ENCODE peak calls at places on chromosome 20, in five cellular contexts. One of them, this sample, is unnamed. For H3K27me3, the result is how much of the 10 kb centered on the place peaks cover.

GRCh38 chr20:4637081-4637797 is 84.5 kb upstream of the PRND start:
- DNase-seq in tibial nerve: no peak
- DNase-seq in IMR-90: peak
- DNase-seq in GM12878: no peak
- DNase-seq in right lobe of liver: no peak
- DNase-seq in this sample: no peak

GRCh38 chr20:35663813-35664543 is 722 bp downstream of the CPNE1 start:
- DNase-seq in tibial nerve: no peak
- DNase-seq in GM12878: no peak
- DNase-seq in right lobe of liver: peak
- DNase-seq in IMR-90: peak
- DNase-seq in this sample: no peak

GRCh38 chr20:46835418-46835817 is 59.2 kb upstream of the EYA2 start:
- DNase-seq in IMR-90: peak
- DNase-seq in tibial nerve: no peak
- DNase-seq in right lobe of liver: no peak
- DNase-seq in GM12878: no peak
- DNase-seq in this sample: no peak

GRCh38 chr20:47818996-47819609 is 33.8 kb upstream of the SULF2 start:
- DNase-seq in right lobe of liver: no peak
- DNase-seq in GM12878: no peak
- DNase-seq in IMR-90: no peak
- DNase-seq in tibial nerve: no peak
- DNase-seq in this sample: no peak

GRCh38 chr20:57464642-57465211 is 60.2 kb downstream of the CTCFL start:
- DNase-seq in GM12878: no peak
- DNase-seq in right lobe of liver: peak
- DNase-seq in IMR-90: no peak
- DNase-seq in tibial nerve: no peak
- DNase-seq in this sample: no peak

GRCh38 chr20:9160760-9161159 is 91.9 kb downstream of the PLCB4 start:
- DNase-seq in tibial nerve: no peak
- DNase-seq in right lobe of liver: no peak
- DNase-seq in IMR-90: no peak
- DNase-seq in GM12878: no peak
- DNase-seq in this sample: no peak

GRCh38 chr20:41482647-41483552 is 116.3 kb upstream of the EMILIN3 start:
- DNase-seq in GM12878: no peak
- DNase-seq in right lobe of liver: no peak
- DNase-seq in tibial nerve: no peak
- DNase-seq in IMR-90: peak
- DNase-seq in this sample: peak

GRCh38 chr20:46158476-46158987 is 40.4 kb downstream of the CD40 start:
- DNase-seq in IMR-90: no peak
- DNase-seq in tibial nerve: no peak
- DNase-seq in GM12878: no peak
- DNase-seq in right lobe of liver: no peak
- DNase-seq in this sample: no peak

GRCh38 chr20:5067877-5068276 is 51.9 kb downstream of the PCNA start:
- DNase-seq in right lobe of liver: no peak
- DNase-seq in GM12878: no peak
- DNase-seq in IMR-90: no peak
- DNase-seq in tibial nerve: no peak
- DNase-seq in this sample: no peak

GRCh38 chr20:6407163-6407562 is 284.3 kb upstream of the FERMT1 start:
- DNase-seq in tibial nerve: no peak
- DNase-seq in IMR-90: peak
- DNase-seq in right lobe of liver: no peak
- DNase-seq in GM12878: no peak
- DNase-seq in this sample: no peak

GRCh38 chr20:25361287-25361683 is 29.4 kb downstream of the ABHD12 start:
- DNase-seq in GM12878: no peak
- DNase-seq in IMR-90: peak
- DNase-seq in tibial nerve: no peak
- DNase-seq in right lobe of liver: no peak
- DNase-seq in this sample: no peak

GRCh38 chr20:1015181-1015580 is 13.1 kb upstream of the RSPO4 start:
- DNase-seq in IMR-90: no peak
- DNase-seq in GM12878: no peak
- DNase-seq in tibial nerve: no peak
- DNase-seq in right lobe of liver: no peak
- DNase-seq in this sample: no peak

GRCh38 chr20:39263076-39263475 is 300.9 kb downstream of the DHX35 start:
- DNase-seq in tibial nerve: no peak
- DNase-seq in GM12878: no peak
- DNase-seq in IMR-90: peak
- DNase-seq in right lobe of liver: no peak
- DNase-seq in this sample: no peak

GRCh38 chr20:14992961-14993360 is 655.5 kb upstream of the FLRT3 start:
- DNase-seq in GM12878: no peak
- DNase-seq in tibial nerve: no peak
- DNase-seq in IMR-90: no peak
- DNase-seq in right lobe of liver: no peak
- DNase-seq in this sample: peak

GRCh38 chr20:45336530-45337366 is 11.5 kb downstream of the SDC4 start:
- DNase-seq in right lobe of liver: peak
- DNase-seq in tibial nerve: no peak
- DNase-seq in IMR-90: peak
- DNase-seq in GM12878: no peak
- DNase-seq in this sample: peak

DNA sequence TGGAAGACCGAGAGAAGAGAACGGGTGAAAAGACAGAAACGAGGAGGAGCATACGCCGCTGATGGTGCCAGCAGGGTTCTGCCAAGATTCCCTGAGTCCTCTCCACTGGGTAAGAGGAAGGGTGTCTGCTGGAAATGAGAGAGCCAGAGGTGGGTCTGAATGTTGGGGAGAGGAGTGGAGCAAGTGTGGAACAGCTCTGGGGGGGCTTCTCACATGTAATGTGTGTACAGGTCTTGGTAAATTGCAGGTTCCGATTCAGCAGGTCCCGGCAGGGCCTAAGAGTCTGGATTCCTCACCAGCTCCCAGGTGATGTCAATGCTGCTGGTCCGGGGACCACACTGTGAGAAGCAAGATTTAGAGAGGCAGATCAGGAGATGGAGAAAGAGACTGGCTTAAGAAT is 1.5 kb upstream of the EBF4 start:
- DNase-seq in IMR-90: no peak
- DNase-seq in GM12878: no peak
- DNase-seq in tibial nerve: no peak
- DNase-seq in right lobe of liver: no peak
- DNase-seq in this sample: no peak
- H3K27me3 ChIP-seq in IMR-90: half or more
- H3K27me3 ChIP-seq in GM12878: under half
- H3K27me3 ChIP-seq in tibial nerve: under half
- H3K27me3 ChIP-seq in right lobe of liver: under half
- H3K27me3 ChIP-seq in this sample: under half

GRCh38 chr20:53576586-53577318 is 16.9 kb downstream of the ZNF217 start:
- DNase-seq in IMR-90: no peak
- DNase-seq in tibial nerve: no peak
- DNase-seq in right lobe of liver: no peak
- DNase-seq in GM12878: no peak
- DNase-seq in this sample: no peak

GRCh38 chr20:53579266-53579580 is 14.4 kb downstream of the ZNF217 start:
- DNase-seq in GM12878: no peak
- DNase-seq in tibial nerve: no peak
- DNase-seq in IMR-90: no peak
- DNase-seq in right lobe of liver: no peak
- DNase-seq in this sample: no peak

GRCh38 chr20:53580376-53581111 is 13.1 kb downstream of the ZNF217 start:
- DNase-seq in IMR-90: no peak
- DNase-seq in tibial nerve: no peak
- DNase-seq in right lobe of liver: no peak
- DNase-seq in GM12878: no peak
- DNase-seq in this sample: no peak

GRCh38 chr20:53579581-53580375 is 13.9 kb downstream of the ZNF217 start:
- DNase-seq in GM12878: no peak
- DNase-seq in tibial nerve: no peak
- DNase-seq in IMR-90: peak
- DNase-seq in right lobe of liver: no peak
- DNase-seq in this sample: no peak

DNA sequence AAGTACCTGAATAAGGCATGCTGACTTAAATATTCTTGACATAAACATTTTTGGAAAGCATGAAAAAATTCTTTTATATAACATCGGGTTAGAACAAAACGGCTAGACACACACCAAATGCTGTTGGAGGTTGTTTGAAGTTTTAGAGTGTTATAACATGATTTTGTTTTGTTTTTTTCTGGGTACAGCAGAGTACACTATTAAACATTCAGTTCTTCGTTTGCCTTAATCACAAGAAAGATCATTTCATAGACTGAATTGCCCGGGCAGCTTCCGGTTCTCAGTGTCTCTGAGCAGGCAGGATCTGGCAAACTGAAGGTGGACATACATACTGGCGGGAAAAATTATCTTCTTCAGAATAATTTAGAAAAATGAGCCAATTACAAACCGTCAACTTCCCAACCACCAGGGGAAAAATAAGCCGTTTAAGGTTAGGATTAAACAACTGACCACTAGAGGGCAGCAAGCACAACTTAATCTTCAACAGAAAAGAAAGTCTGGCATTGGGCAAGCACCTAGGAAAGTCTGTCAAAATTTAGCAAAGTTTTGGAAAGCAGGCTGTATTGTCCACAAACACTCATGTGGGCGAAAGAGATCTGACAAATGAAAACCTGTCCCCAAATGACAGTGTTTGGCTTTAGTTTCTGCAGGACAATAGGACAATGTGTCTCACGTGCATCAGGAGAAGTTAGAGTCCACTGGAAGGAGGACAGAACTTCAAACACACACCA is 15.0 kb downstream of the ZNF217 start:
- DNase-seq in IMR-90: peak
- DNase-seq in tibial nerve: no peak
- DNase-seq in GM12878: peak
- DNase-seq in right lobe of liver: no peak
- DNase-seq in this sample: peak
- TF ChIP-seq CTCF in IMR-90: peak
- TF ChIP-seq CTCF in tibial nerve: peak
- TF ChIP-seq CTCF in GM12878: peak
- TF ChIP-seq CTCF in right lobe of liver: peak
- TF ChIP-seq CTCF in this sample: peak

GRCh38 chr20:23634985-23635767 is 2.6 kb downstream of the CST3 start:
- DNase-seq in right lobe of liver: peak
- DNase-seq in GM12878: no peak
- DNase-seq in IMR-90: no peak
- DNase-seq in tibial nerve: peak
- DNase-seq in this sample: no peak
- H3K4me3 ChIP-seq in right lobe of liver: no peak
- H3K4me3 ChIP-seq in GM12878: no peak
- H3K4me3 ChIP-seq in IMR-90: no peak
- H3K4me3 ChIP-seq in tibial nerve: peak
- H3K4me3 ChIP-seq in this sample: no peak

GRCh38 chr20:21513881-21514540 is at the start of gene NKX2-2:
- DNase-seq in tibial nerve: no peak
- DNase-seq in IMR-90: no peak
- DNase-seq in GM12878: no peak
- DNase-seq in right lobe of liver: no peak
- DNase-seq in this sample: no peak
- H3K27me3 ChIP-seq in tibial nerve: under half
- H3K27me3 ChIP-seq in IMR-90: half or more
- H3K27me3 ChIP-seq in GM12878: under half
- H3K27me3 ChIP-seq in right lobe of liver: under half
- H3K27me3 ChIP-seq in this sample: half or more

GRCh38 chr20:33918662-33919061 is 75.0 kb upstream of the RALY start:
- DNase-seq in tibial nerve: no peak
- DNase-seq in IMR-90: no peak
- DNase-seq in right lobe of liver: no peak
- DNase-seq in GM12878: no peak
- DNase-seq in this sample: no peak

GRCh38 chr20:33919653-33920052 is 74.1 kb upstream of the RALY start:
- DNase-seq in right lobe of liver: no peak
- DNase-seq in GM12878: no peak
- DNase-seq in tibial nerve: no peak
- DNase-seq in IMR-90: no peak
- DNase-seq in this sample: no peak

GRCh38 chr20:33917813-33918525 is 75.7 kb upstream of the RALY start:
- DNase-seq in IMR-90: no peak
- DNase-seq in right lobe of liver: no peak
- DNase-seq in GM12878: peak
- DNase-seq in tibial nerve: no peak
- DNase-seq in this sample: no peak

GRCh38 chr20:33914871-33915270 is 78.8 kb upstream of the RALY start:
- DNase-seq in right lobe of liver: no peak
- DNase-seq in GM12878: no peak
- DNase-seq in tibial nerve: no peak
- DNase-seq in IMR-90: peak
- DNase-seq in this sample: no peak

GRCh38 chr20:33915726-33916331 is 77.9 kb upstream of the RALY start:
- DNase-seq in GM12878: no peak
- DNase-seq in IMR-90: no peak
- DNase-seq in right lobe of liver: peak
- DNase-seq in tibial nerve: no peak
- DNase-seq in this sample: no peak
- TF ChIP-seq CTCF in GM12878: peak
- TF ChIP-seq CTCF in IMR-90: peak
- TF ChIP-seq CTCF in right lobe of liver: peak
- TF ChIP-seq CTCF in tibial nerve: peak
- TF ChIP-seq CTCF in this sample: peak

DNA sequence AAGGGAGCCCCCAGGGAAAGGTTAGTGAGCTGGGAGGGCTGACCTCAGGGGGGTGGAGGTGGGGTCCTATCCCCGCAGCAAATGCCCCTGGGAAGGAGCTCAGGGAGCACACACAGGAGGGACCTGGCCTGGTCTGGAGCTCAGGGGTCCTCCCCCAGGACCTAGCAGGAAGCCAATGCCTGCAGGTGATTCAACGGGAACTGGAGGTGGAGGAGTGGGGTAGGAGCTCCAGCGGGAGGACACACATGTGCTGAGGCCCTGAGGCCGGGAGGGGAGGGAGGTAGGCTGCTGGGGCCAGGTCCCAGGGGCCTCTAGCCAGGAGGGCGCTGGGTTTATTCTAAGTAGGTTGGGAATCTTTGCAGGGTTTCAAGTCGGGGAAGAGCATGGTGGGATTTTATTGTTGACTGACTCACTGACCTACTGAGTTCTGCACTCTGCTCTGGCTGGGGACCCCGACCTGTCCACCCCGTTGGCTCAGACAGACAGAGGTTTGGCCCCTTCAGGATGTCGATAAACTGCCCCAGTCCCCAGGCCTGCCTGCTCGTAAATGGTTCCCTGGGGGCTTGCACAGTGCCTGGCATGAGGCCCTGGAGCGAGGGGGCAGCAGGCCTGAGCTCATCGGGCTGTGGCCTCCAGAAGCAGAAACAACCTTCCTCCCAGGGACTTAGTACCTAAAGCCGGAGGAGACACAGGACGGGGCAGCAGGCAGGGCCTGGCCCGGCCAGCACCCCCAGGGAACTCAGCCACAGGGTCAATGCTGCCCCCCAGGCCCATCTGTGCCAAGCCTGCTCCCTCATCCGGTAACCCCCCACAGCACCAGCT is 62.3 kb downstream of the RIPOR3 start:
- DNase-seq in tibial nerve: no peak
- DNase-seq in IMR-90: no peak
- DNase-seq in GM12878: no peak
- DNase-seq in right lobe of liver: no peak
- DNase-seq in this sample: no peak
- H3K4me3 ChIP-seq in tibial nerve: no peak
- H3K4me3 ChIP-seq in IMR-90: no peak
- H3K4me3 ChIP-seq in GM12878: no peak
- H3K4me3 ChIP-seq in right lobe of liver: no peak
- H3K4me3 ChIP-seq in this sample: no peak